ENCODE peak calls at places on chromosomes 2 and 18, in seven cellular contexts. One of them, this sample, is unnamed.
A peak's percentile ranks its signal among the peaks of the same experiment; 100 is the strongest.

GRCh38 chr2:176110975-176111663 is 4.0 kb downstream of the HOXD11 start:
- DNase-seq in heart left ventricle: no peak
- DNase-seq in fibroblast of lung: peak; percentile 39
- DNase-seq in right cardiac atrium: no peak
- DNase-seq in transverse colon: peak; percentile 69
- DNase-seq in AG04450: no peak
- DNase-seq in CD4-positive, alpha-beta T cell: no peak
- DNase-seq in this sample: peak; percentile 26

GRCh38 chr2:70785137-70785911 is 5.1 kb downstream of the FIGLA start:
- DNase-seq in heart left ventricle: no peak
- DNase-seq in fibroblast of lung: peak; percentile 6
- DNase-seq in right cardiac atrium: peak; percentile 52
- DNase-seq in transverse colon: no peak
- DNase-seq in AG04450: no peak
- DNase-seq in CD4-positive, alpha-beta T cell: no peak
- DNase-seq in this sample: peak; percentile 35

GRCh38 chr2:101823347-101823791 is 125.9 kb downstream of the MAP4K4 start:
- DNase-seq in heart left ventricle: peak; percentile 60
- DNase-seq in fibroblast of lung: peak; percentile 71
- DNase-seq in right cardiac atrium: peak; percentile 57
- DNase-seq in transverse colon: peak; percentile 71
- DNase-seq in AG04450: peak; percentile 32
- DNase-seq in CD4-positive, alpha-beta T cell: peak; percentile 65
- DNase-seq in this sample: peak; percentile 71

GRCh38 chr18:75782826-75783225 is 355.3 kb upstream of the SMIM21 start:
- DNase-seq in heart left ventricle: no peak
- DNase-seq in fibroblast of lung: no peak
- DNase-seq in right cardiac atrium: no peak
- DNase-seq in transverse colon: no peak
- DNase-seq in AG04450: no peak
- DNase-seq in CD4-positive, alpha-beta T cell: no peak
- DNase-seq in this sample: no peak

GRCh38 chr2:128395640-128396499 is 77.2 kb upstream of the HS6ST1 start:
- DNase-seq in heart left ventricle: no peak
- DNase-seq in fibroblast of lung: no peak
- DNase-seq in right cardiac atrium: no peak
- DNase-seq in transverse colon: peak; percentile 5
- DNase-seq in AG04450: no peak
- DNase-seq in CD4-positive, alpha-beta T cell: no peak
- DNase-seq in this sample: peak; percentile 85

GRCh38 chr18:24731981-24732380 is 271.5 kb downstream of the HRH4 start:
- DNase-seq in heart left ventricle: no peak
- DNase-seq in fibroblast of lung: no peak
- DNase-seq in right cardiac atrium: no peak
- DNase-seq in transverse colon: no peak
- DNase-seq in AG04450: no peak
- DNase-seq in CD4-positive, alpha-beta T cell: no peak
- DNase-seq in this sample: peak; percentile 8

GRCh38 chr2:221310720-221311119 is 261.4 kb downstream of the EPHA4 start:
- DNase-seq in heart left ventricle: no peak
- DNase-seq in fibroblast of lung: no peak
- DNase-seq in right cardiac atrium: no peak
- DNase-seq in transverse colon: no peak
- DNase-seq in AG04450: no peak
- DNase-seq in CD4-positive, alpha-beta T cell: no peak
- DNase-seq in this sample: no peak

GRCh38 chr2:158443613-158444012 is 12.9 kb downstream of the CCDC148 start:
- DNase-seq in heart left ventricle: no peak
- DNase-seq in fibroblast of lung: no peak
- DNase-seq in right cardiac atrium: no peak
- DNase-seq in transverse colon: no peak
- DNase-seq in AG04450: no peak
- DNase-seq in CD4-positive, alpha-beta T cell: no peak
- DNase-seq in this sample: no peak

GRCh38 chr18:48292229-48292628 is 117.0 kb downstream of the ZBTB7C start:
- DNase-seq in heart left ventricle: no peak
- DNase-seq in fibroblast of lung: no peak
- DNase-seq in right cardiac atrium: no peak
- DNase-seq in transverse colon: no peak
- DNase-seq in AG04450: no peak
- DNase-seq in CD4-positive, alpha-beta T cell: no peak
- DNase-seq in this sample: no peak

GRCh38 chr2:46018773-46019593 is 278.2 kb upstream of the EPAS1 start:
- DNase-seq in heart left ventricle: peak; percentile 35
- DNase-seq in fibroblast of lung: no peak
- DNase-seq in right cardiac atrium: no peak
- DNase-seq in transverse colon: no peak
- DNase-seq in AG04450: no peak
- DNase-seq in CD4-positive, alpha-beta T cell: no peak
- DNase-seq in this sample: no peak

GRCh38 chr2:17539993-17540812 is at the start of gene VSNL1:
- DNase-seq in heart left ventricle: peak; percentile 86
- DNase-seq in fibroblast of lung: peak; percentile 94
- DNase-seq in right cardiac atrium: peak; percentile 88
- DNase-seq in transverse colon: peak; percentile 86
- DNase-seq in AG04450: peak; percentile 75
- DNase-seq in CD4-positive, alpha-beta T cell: no peak
- DNase-seq in this sample: peak; percentile 86

GRCh38 chr18:68172842-68173549 is 541.9 kb downstream of the TMX3 start:
- DNase-seq in heart left ventricle: no peak
- DNase-seq in fibroblast of lung: no peak
- DNase-seq in right cardiac atrium: peak; percentile 18
- DNase-seq in transverse colon: no peak
- DNase-seq in AG04450: no peak
- DNase-seq in CD4-positive, alpha-beta T cell: no peak
- DNase-seq in this sample: no peak

GRCh38 chr18:74994502-74995403 is 214.2 kb downstream of the PTGR3 start:
- DNase-seq in heart left ventricle: no peak
- DNase-seq in fibroblast of lung: peak; percentile 14
- DNase-seq in right cardiac atrium: no peak
- DNase-seq in transverse colon: peak; percentile 38
- DNase-seq in AG04450: no peak
- DNase-seq in CD4-positive, alpha-beta T cell: no peak
- DNase-seq in this sample: peak; percentile 84

GRCh38 chr2:112640800-112641675 is 4.7 kb upstream of the SLC20A1 start:
- DNase-seq in heart left ventricle: no peak
- DNase-seq in fibroblast of lung: peak; percentile 80
- DNase-seq in right cardiac atrium: no peak
- DNase-seq in transverse colon: no peak
- DNase-seq in AG04450: peak; percentile 80
- DNase-seq in CD4-positive, alpha-beta T cell: no peak
- DNase-seq in this sample: peak; percentile 76

GRCh38 chr2:23387221-23387550 is 2.2 kb downstream of the KLHL29 start:
- DNase-seq in heart left ventricle: no peak
- DNase-seq in fibroblast of lung: no peak
- DNase-seq in right cardiac atrium: no peak
- DNase-seq in transverse colon: no peak
- DNase-seq in AG04450: no peak
- DNase-seq in CD4-positive, alpha-beta T cell: no peak
- DNase-seq in this sample: no peak

GRCh38 chr2:23388756-23389514 is 4.0 kb downstream of the KLHL29 start:
- DNase-seq in heart left ventricle: no peak
- DNase-seq in fibroblast of lung: peak; percentile 57
- DNase-seq in right cardiac atrium: no peak
- DNase-seq in transverse colon: no peak
- DNase-seq in AG04450: no peak
- DNase-seq in CD4-positive, alpha-beta T cell: no peak
- DNase-seq in this sample: no peak

GRCh38 chr2:23386422-23387220 is 1.6 kb downstream of the KLHL29 start:
- DNase-seq in heart left ventricle: peak; percentile 27
- DNase-seq in fibroblast of lung: no peak
- DNase-seq in right cardiac atrium: peak; percentile 73
- DNase-seq in transverse colon: peak; percentile 35
- DNase-seq in AG04450: no peak
- DNase-seq in CD4-positive, alpha-beta T cell: no peak
- DNase-seq in this sample: no peak

GRCh38 chr2:23388292-23388691 is 3.3 kb downstream of the KLHL29 start:
- DNase-seq in heart left ventricle: no peak
- DNase-seq in fibroblast of lung: no peak
- DNase-seq in right cardiac atrium: no peak
- DNase-seq in transverse colon: no peak
- DNase-seq in AG04450: no peak
- DNase-seq in CD4-positive, alpha-beta T cell: no peak
- DNase-seq in this sample: no peak

DNA sequence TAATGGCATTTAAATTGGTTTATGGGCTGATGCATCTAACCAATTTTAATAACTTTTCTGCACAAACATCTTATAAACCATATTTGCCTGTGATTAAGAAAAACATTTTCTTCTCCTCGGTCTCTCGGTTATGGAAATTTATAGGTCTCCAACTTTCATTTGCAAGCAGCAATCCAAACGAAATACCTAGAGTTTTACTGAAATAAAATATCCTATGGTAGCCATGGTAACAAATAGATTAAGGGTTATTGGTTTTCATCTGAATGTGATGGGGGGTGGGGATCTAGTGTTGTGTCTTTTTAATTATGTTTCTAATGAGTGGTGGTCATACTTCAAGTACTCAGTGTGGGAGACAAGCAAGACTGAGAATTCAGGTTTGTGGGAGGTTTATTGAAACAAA is 2.9 kb downstream of the KLHL29 start:
- DNase-seq in heart left ventricle: no peak
- DNase-seq in fibroblast of lung: no peak
- DNase-seq in right cardiac atrium: no peak
- DNase-seq in transverse colon: no peak
- DNase-seq in AG04450: no peak
- DNase-seq in CD4-positive, alpha-beta T cell: no peak
- DNase-seq in this sample: no peak
- H3K27me3 ChIP-seq in heart left ventricle: peaks cover 23% of the 10 kb centered on the region
- H3K27me3 ChIP-seq in fibroblast of lung: no peaks in the 10 kb centered on the region
- H3K27me3 ChIP-seq in right cardiac atrium: no peaks in the 10 kb centered on the region
- H3K27me3 ChIP-seq in transverse colon: peaks cover 34% of the 10 kb centered on the region
- H3K27me3 ChIP-seq in AG04450: no peaks in the 10 kb centered on the region
- H3K27me3 ChIP-seq in CD4-positive, alpha-beta T cell: peaks cover 33% of the 10 kb centered on the region
- H3K27me3 ChIP-seq in this sample: no peaks in the 10 kb centered on the region

DNA sequence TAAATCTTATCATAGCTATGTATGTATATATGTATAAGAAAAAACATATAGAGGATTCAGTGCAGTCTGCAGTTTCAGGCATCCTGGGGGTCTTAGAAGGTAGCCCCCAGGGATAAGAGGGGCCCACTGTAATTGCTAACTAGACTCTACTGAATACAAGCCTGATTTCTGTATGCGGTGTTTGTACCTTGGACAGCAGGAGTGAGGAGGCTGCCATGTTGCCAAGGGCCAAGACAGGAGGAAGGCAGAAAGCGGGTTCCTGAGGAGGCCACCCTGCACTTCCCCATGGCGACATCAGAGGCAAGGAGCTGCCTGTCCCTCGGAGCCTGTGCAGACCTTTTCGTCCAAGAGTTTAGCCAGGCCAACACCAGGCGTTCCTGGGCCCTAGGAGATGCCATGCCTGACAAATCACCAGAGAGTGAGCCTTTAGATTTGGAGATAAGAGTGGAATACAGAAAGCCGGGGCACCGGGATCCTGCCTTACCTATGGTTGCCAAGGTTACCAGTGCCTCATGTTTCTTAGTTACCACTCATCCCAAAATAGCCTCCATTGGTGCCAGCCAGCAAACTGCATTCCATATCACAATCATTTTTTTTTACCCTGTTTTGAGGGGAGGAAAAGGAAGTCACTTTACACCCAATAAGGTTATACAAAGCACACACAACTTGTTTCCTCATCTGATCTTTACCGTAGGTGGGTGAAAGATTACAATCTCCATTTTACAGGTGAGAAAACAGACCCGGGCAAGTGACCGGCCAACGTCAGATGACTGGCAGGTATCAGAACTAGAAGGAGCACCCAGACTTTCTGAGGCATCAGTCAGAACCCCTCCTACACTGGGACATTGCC is 48.1 kb upstream of the PDIA6 start:
- DNase-seq in heart left ventricle: no peak
- DNase-seq in fibroblast of lung: no peak
- DNase-seq in right cardiac atrium: no peak
- DNase-seq in transverse colon: no peak
- DNase-seq in AG04450: no peak
- DNase-seq in CD4-positive, alpha-beta T cell: no peak
- DNase-seq in this sample: no peak
- H3K27me3 ChIP-seq in heart left ventricle: no peaks in the 10 kb centered on the region
- H3K27me3 ChIP-seq in fibroblast of lung: peaks cover 21% of the 10 kb centered on the region
- H3K27me3 ChIP-seq in right cardiac atrium: no peaks in the 10 kb centered on the region
- H3K27me3 ChIP-seq in transverse colon: peaks cover 5% of the 10 kb centered on the region
- H3K27me3 ChIP-seq in AG04450: peaks cover 27% of the 10 kb centered on the region
- H3K27me3 ChIP-seq in CD4-positive, alpha-beta T cell: peaks cover 4% of the 10 kb centered on the region
- H3K27me3 ChIP-seq in this sample: peaks cover 2% of the 10 kb centered on the region

GRCh38 chr2:239724194-239724849 is 300.8 kb downstream of the NDUFA10 start:
- DNase-seq in heart left ventricle: peak; percentile 5
- DNase-seq in fibroblast of lung: no peak
- DNase-seq in right cardiac atrium: peak; percentile 66
- DNase-seq in transverse colon: peak; percentile 1
- DNase-seq in AG04450: no peak
- DNase-seq in CD4-positive, alpha-beta T cell: no peak
- DNase-seq in this sample: no peak

GRCh38 chr2:239723486-239724193 is 301.5 kb downstream of the NDUFA10 start:
- DNase-seq in heart left ventricle: no peak
- DNase-seq in fibroblast of lung: no peak
- DNase-seq in right cardiac atrium: peak; percentile 11
- DNase-seq in transverse colon: no peak
- DNase-seq in AG04450: no peak
- DNase-seq in CD4-positive, alpha-beta T cell: no peak
- DNase-seq in this sample: no peak

GRCh38 chr2:239721531-239721930 is 303.6 kb downstream of the NDUFA10 start:
- DNase-seq in heart left ventricle: no peak
- DNase-seq in fibroblast of lung: no peak
- DNase-seq in right cardiac atrium: peak; percentile 29
- DNase-seq in transverse colon: no peak
- DNase-seq in AG04450: no peak
- DNase-seq in CD4-positive, alpha-beta T cell: no peak
- DNase-seq in this sample: no peak

GRCh38 chr2:239721991-239722759 is 303.0 kb downstream of the NDUFA10 start:
- DNase-seq in heart left ventricle: no peak
- DNase-seq in fibroblast of lung: no peak
- DNase-seq in right cardiac atrium: peak; percentile 28
- DNase-seq in transverse colon: no peak
- DNase-seq in AG04450: no peak
- DNase-seq in CD4-positive, alpha-beta T cell: no peak
- DNase-seq in this sample: no peak

GRCh38 chr2:239722760-239723448 is 302.2 kb downstream of the NDUFA10 start:
- DNase-seq in heart left ventricle: no peak
- DNase-seq in fibroblast of lung: no peak
- DNase-seq in right cardiac atrium: peak; percentile 28
- DNase-seq in transverse colon: no peak
- DNase-seq in AG04450: no peak
- DNase-seq in CD4-positive, alpha-beta T cell: no peak
- DNase-seq in this sample: no peak
- H3K27me3 ChIP-seq in heart left ventricle: no peaks in the 10 kb centered on the region
- H3K27me3 ChIP-seq in fibroblast of lung: no peaks in the 10 kb centered on the region
- H3K27me3 ChIP-seq in right cardiac atrium: no peaks in the 10 kb centered on the region
- H3K27me3 ChIP-seq in transverse colon: no peaks in the 10 kb centered on the region
- H3K27me3 ChIP-seq in AG04450: no peaks in the 10 kb centered on the region
- H3K27me3 ChIP-seq in CD4-positive, alpha-beta T cell: no peaks in the 10 kb centered on the region
- H3K27me3 ChIP-seq in this sample: no peaks in the 10 kb centered on the region

GRCh38 chr2:79938648-79939047 is 365.9 kb downstream of the LRRTM1 start:
- DNase-seq in heart left ventricle: no peak
- DNase-seq in fibroblast of lung: no peak
- DNase-seq in right cardiac atrium: no peak
- DNase-seq in transverse colon: no peak
- DNase-seq in AG04450: no peak
- DNase-seq in CD4-positive, alpha-beta T cell: no peak
- DNase-seq in this sample: no peak
- H3K27me3 ChIP-seq in heart left ventricle: no peaks in the 10 kb centered on the region
- H3K27me3 ChIP-seq in fibroblast of lung: no peaks in the 10 kb centered on the region
- H3K27me3 ChIP-seq in right cardiac atrium: no peaks in the 10 kb centered on the region
- H3K27me3 ChIP-seq in transverse colon: no peaks in the 10 kb centered on the region
- H3K27me3 ChIP-seq in AG04450: no peaks in the 10 kb centered on the region
- H3K27me3 ChIP-seq in CD4-positive, alpha-beta T cell: no peaks in the 10 kb centered on the region
- H3K27me3 ChIP-seq in this sample: no peaks in the 10 kb centered on the region

GRCh38 chr2:73903313-73903712 is 10.5 kb downstream of the ACTG2 start:
- DNase-seq in heart left ventricle: no peak
- DNase-seq in fibroblast of lung: no peak
- DNase-seq in right cardiac atrium: no peak
- DNase-seq in transverse colon: no peak
- DNase-seq in AG04450: no peak
- DNase-seq in CD4-positive, alpha-beta T cell: no peak
- DNase-seq in this sample: no peak
- H3K27me3 ChIP-seq in heart left ventricle: no peaks in the 10 kb centered on the region
- H3K27me3 ChIP-seq in fibroblast of lung: no peaks in the 10 kb centered on the region
- H3K27me3 ChIP-seq in right cardiac atrium: no peaks in the 10 kb centered on the region
- H3K27me3 ChIP-seq in transverse colon: no peaks in the 10 kb centered on the region
- H3K27me3 ChIP-seq in AG04450: no peaks in the 10 kb centered on the region
- H3K27me3 ChIP-seq in CD4-positive, alpha-beta T cell: peaks cover 4% of the 10 kb centered on the region
- H3K27me3 ChIP-seq in this sample: no peaks in the 10 kb centered on the region

This sample was measured in bronchial epithelial cell.